ENCODE peak calls at places on chromosomes 6 and 20, in five cellular contexts. N is cardiac septum, M is hepatic stellate cell, H is esophagus squamous epithelium, R is colonic mucosa. L is an unnamed sample.

GRCh38 chr6:27791182-27791939 is 120.8 kb downstream of the OR2B2 start:
- DNase-seq in R (peak; percentile 53), M (peak; percentile 54), N (no peak), H (no peak), L (no peak)

GRCh38 chr6:156687875-156688549 is 89.2 kb upstream of the ARID1B start:
- DNase-seq in H (no peak), M (peak; percentile 27), N (no peak), R (peak; percentile 45), L (no peak)

GRCh38 chr20:58716476-58717277 is 24.1 kb downstream of the NPEPL1 start:
- DNase-seq in H (no peak), M (peak; percentile 7), R (peak; percentile 12), N (peak; percentile 71), L (no peak)

GRCh38 chr20:1526896-1527295 is 30.6 kb downstream of the SIRPD start:
- DNase-seq in R (no peak), N (no peak), H (no peak), M (no peak), L (no peak)

GRCh38 chr20:55538261-55538908 is 466.9 kb downstream of the CBLN4 start:
- DNase-seq in H (no peak), R (no peak), M (no peak), N (no peak), L (no peak)

GRCh38 chr20:51946581-51946980 is 144.3 kb upstream of the SALL4 start:
- DNase-seq in R (no peak), H (no peak), M (no peak), N (no peak), L (no peak)

GRCh38 chr6:146935489-146935888 is 268.7 kb upstream of the STXBP5 start:
- DNase-seq in N (no peak), M (no peak), R (no peak), H (no peak), L (no peak)

GRCh38 chr6:33904050-33904827 is 100.4 kb upstream of the MLN start:
- DNase-seq in N (no peak), R (peak; percentile 50), M (no peak), H (no peak), L (no peak)

GRCh38 chr20:36018208-36018988 is 50.0 kb downstream of the CNBD2 start:
- DNase-seq in R (peak; percentile 20), M (no peak), H (no peak), N (no peak), L (no peak)